ENCODE peak calls at places on chromosomes 11 and 22, in eight cellular contexts. B is HepG2, X is transverse colon, Z is adipocyte, L is lower lobe of right lung, V is mucosa of descending colon, T is mammary epithelial cell, M is right cardiac atrium. G is an unnamed sample.

GRCh38 chr22:17726561-17727243 is 47.6 kb downstream of the BID start:
- DNase-seq in B (no peak), X (no peak), Z (peak; percentile 77), L (no peak), V (no peak), T (no peak), M (no peak), G (no peak)

GRCh38 chr11:58805065-58805464 is 39.4 kb downstream of the GLYATL2 start:
- DNase-seq in B (no peak), X (no peak), Z (peak; percentile 9), L (no peak), V (no peak), T (peak; percentile 79), M (no peak), G (no peak)

GRCh38 chr22:44335066-44335839 is 22.5 kb upstream of the SHISAL1 start:
- DNase-seq in B (no peak), X (no peak), Z (no peak), L (no peak), V (no peak), T (no peak), M (peak; percentile 22), G (no peak)

GRCh38 chr11:33949201-33949913 is 57.5 kb upstream of the LMO2 start:
- DNase-seq in B (no peak), X (no peak), Z (no peak), L (no peak), V (no peak), T (no peak), M (no peak), G (no peak)

GRCh38 chr11:66082936-66083698 is 13.0 kb downstream of the PACS1 start:
- DNase-seq in B (peak; percentile 48), X (no peak), Z (peak; percentile 31), L (no peak), V (no peak), T (no peak), M (no peak), G (no peak)

GRCh38 chr11:8370812-8371515 is 107.3 kb upstream of the LMO1 start:
- DNase-seq in B (no peak), X (no peak), Z (no peak), L (no peak), V (no peak), T (no peak), M (no peak), G (no peak)

GRCh38 chr22:36765943-36766450 is 9.9 kb downstream of the IFT27 start:
- DNase-seq in B (no peak), X (no peak), Z (no peak), L (no peak), V (no peak), T (peak; percentile 70), M (no peak), G (peak; percentile 2)

GRCh38 chr11:1207451-1208360 is 15.2 kb upstream of the MUC5B start:
- DNase-seq in B (no peak), X (no peak), Z (no peak), L (peak; percentile 47), V (peak; percentile 44), T (no peak), M (peak; percentile 32), G (no peak)

GRCh38 chr11:19646921-19647320 is 65.7 kb upstream of the NAV2 start:
- DNase-seq in B (no peak), X (no peak), Z (peak; percentile 78), L (no peak), V (no peak), T (peak; percentile 54), M (no peak), G (no peak)

GRCh38 chr11:45247433-45247832 is 38.7 kb downstream of the SYT13 start:
- DNase-seq in B (no peak), X (no peak), Z (no peak), L (no peak), V (no peak), T (no peak), M (no peak), G (no peak)

GRCh38 chr22:36027960-36028645 is 521 bp downstream of the RBFOX2 start:
- DNase-seq in B (no peak), X (peak; percentile 30), Z (no peak), L (no peak), V (peak; percentile 61), T (peak; percentile 34), M (no peak), G (no peak)

GRCh38 chr22:48316876-48317250 is 1510.8 kb downstream of the BRD1 start:
- DNase-seq in B (no peak), X (no peak), Z (no peak), L (no peak), V (peak; percentile 19), T (no peak), M (no peak), G (peak; percentile 41)

GRCh38 chr22:48318173-48318572 is 1509.5 kb downstream of the BRD1 start:
- DNase-seq in B (no peak), X (no peak), Z (no peak), L (no peak), V (peak; percentile 17), T (no peak), M (no peak), G (no peak)

GRCh38 chr22:48315415-48316244 is 1512.0 kb downstream of the BRD1 start:
- DNase-seq in B (no peak), X (no peak), Z (no peak), L (no peak), V (peak; percentile 25), T (no peak), M (no peak), G (peak; percentile 37)

GRCh38 chr22:48318575-48319320 is 1508.9 kb downstream of the BRD1 start:
- DNase-seq in B (no peak), X (peak; percentile 0), Z (no peak), L (peak; percentile 35), V (peak; percentile 26), T (no peak), M (no peak), G (peak; percentile 19)

DNA sequence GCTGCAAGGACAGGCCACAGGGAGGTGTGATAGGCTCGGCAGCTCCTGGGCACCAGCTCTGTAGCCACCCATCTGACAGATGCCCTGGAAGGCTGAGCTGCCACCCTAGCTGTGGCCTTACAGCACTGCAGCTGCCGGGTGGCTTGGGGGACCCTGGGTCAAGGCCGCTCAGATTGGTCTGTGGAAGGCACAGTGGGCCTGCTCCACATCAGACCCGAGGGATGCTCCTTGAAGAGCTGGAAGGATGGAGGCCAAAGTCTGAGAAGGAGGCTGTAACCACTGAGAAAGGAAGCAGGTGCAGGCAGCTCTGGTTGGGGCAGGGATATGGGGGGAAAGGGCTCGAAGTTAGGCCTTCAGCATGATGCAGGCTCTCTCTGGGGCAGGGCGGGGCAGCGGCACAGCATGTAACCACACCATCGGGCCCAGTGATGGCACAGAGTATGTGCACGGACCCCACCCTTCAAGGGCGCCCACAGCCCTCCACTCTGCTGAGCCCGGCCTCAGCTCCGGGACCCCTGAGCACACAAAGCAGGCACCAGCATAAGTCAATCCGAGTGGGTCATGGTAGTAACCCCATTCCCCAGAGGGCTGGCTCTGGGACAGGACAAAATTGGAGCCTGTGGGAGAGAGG is 1511.3 kb downstream of the BRD1 start:
- DNase-seq in B (no peak), X (no peak), Z (no peak), L (peak; percentile 32), V (peak; percentile 39), T (no peak), M (no peak), G (no peak)
- H3K9me3 ChIP-seq in B (peaks cover 18% of the 10 kb centered on the region), X (no peaks in the 10 kb centered on the region), Z (peaks cover 19% of the 10 kb centered on the region), L (peaks cover 13% of the 10 kb centered on the region), V (peaks cover 4% of the 10 kb centered on the region), T (peaks cover 41% of the 10 kb centered on the region), M (no peaks in the 10 kb centered on the region), G (peaks cover 8% of the 10 kb centered on the region)

GRCh38 chr11:56994532-56994931 is 5.8 kb downstream of the OR5AK2 start:
- DNase-seq in B (no peak), X (no peak), Z (no peak), L (no peak), V (no peak), T (no peak), M (no peak), G (no peak)
- H3K9me3 ChIP-seq in B (peaks cover 30% of the 10 kb centered on the region), X (no peaks in the 10 kb centered on the region), Z (peaks cover 38% of the 10 kb centered on the region), L (peaks cover 25% of the 10 kb centered on the region), V (peaks cover 14% of the 10 kb centered on the region), T (peaks cover 12% of the 10 kb centered on the region), M (peaks cover 9% of the 10 kb centered on the region), G (no peaks in the 10 kb centered on the region)

DNA sequence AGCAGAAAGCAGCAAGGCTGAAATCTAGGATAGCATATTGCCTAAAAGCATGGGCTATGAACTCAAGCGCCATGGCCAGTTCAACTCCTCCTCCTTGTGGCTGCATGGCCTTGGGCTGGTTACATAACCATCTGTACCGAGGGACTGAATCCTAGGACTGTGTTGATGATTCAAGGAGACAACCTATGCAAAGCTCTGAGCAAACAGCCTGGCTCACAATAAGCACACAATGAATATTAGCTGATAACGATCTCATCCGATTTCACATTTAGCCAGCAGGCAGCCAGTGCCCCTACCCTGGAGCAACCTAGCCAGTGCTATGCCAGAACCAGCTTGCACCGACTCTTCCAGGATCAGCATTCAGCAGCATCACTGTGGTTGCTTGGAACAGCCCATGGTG is 698.4 kb downstream of the TBC1D22A start:
- DNase-seq in B (peak; percentile 19), X (no peak), Z (no peak), L (no peak), V (no peak), T (no peak), M (no peak), G (no peak)
- H3K9me3 ChIP-seq in B (no peaks in the 10 kb centered on the region), X (no peaks in the 10 kb centered on the region), Z (peaks cover 7% of the 10 kb centered on the region), L (no peaks in the 10 kb centered on the region), V (no peaks in the 10 kb centered on the region), T (peaks cover 39% of the 10 kb centered on the region), M (peaks cover 2% of the 10 kb centered on the region), G (no peaks in the 10 kb centered on the region)

GRCh38 chr22:49087163-49087562 is 740.5 kb downstream of the BRD1 start:
- DNase-seq in B (no peak), X (no peak), Z (no peak), L (no peak), V (no peak), T (no peak), M (peak; percentile 69), G (no peak)
- H3K9me3 ChIP-seq in B (no peaks in the 10 kb centered on the region), X (no peaks in the 10 kb centered on the region), Z (no peaks in the 10 kb centered on the region), L (no peaks in the 10 kb centered on the region), V (no peaks in the 10 kb centered on the region), T (peaks cover 57% of the 10 kb centered on the region), M (no peaks in the 10 kb centered on the region), G (no peaks in the 10 kb centered on the region)

GRCh38 chr11:79440451-79441158 is at the start of gene TENM4:
- DNase-seq in B (no peak), X (peak; percentile 35), Z (peak; percentile 78), L (peak; percentile 60), V (peak; percentile 71), T (peak; percentile 72), M (peak; percentile 84), G (peak; percentile 54)
- H3K9me3 ChIP-seq in B (no peaks in the 10 kb centered on the region), X (no peaks in the 10 kb centered on the region), Z (no peaks in the 10 kb centered on the region), L (no peaks in the 10 kb centered on the region), V (no peaks in the 10 kb centered on the region), T (no peaks in the 10 kb centered on the region), M (no peaks in the 10 kb centered on the region), G (peaks cover 5% of the 10 kb centered on the region)

GRCh38 chr22:47284360-47284759 is 521.9 kb downstream of the TBC1D22A start:
- DNase-seq in B (no peak), X (no peak), Z (no peak), L (no peak), V (no peak), T (no peak), M (no peak), G (no peak)
- H3K9me3 ChIP-seq in B (no peaks in the 10 kb centered on the region), X (no peaks in the 10 kb centered on the region), Z (no peaks in the 10 kb centered on the region), L (no peaks in the 10 kb centered on the region), V (no peaks in the 10 kb centered on the region), T (peaks cover 42% of the 10 kb centered on the region), M (no peaks in the 10 kb centered on the region), G (no peaks in the 10 kb centered on the region)

GRCh38 chr11:111589114-111589513 is 13.1 kb upstream of the SIK2 start:
- DNase-seq in B (no peak), X (no peak), Z (no peak), L (no peak), V (no peak), T (no peak), M (no peak), G (no peak)
- H3K9me3 ChIP-seq in B (no peaks in the 10 kb centered on the region), X (no peaks in the 10 kb centered on the region), Z (no peaks in the 10 kb centered on the region), L (no peaks in the 10 kb centered on the region), V (no peaks in the 10 kb centered on the region), T (no peaks in the 10 kb centered on the region), M (no peaks in the 10 kb centered on the region), G (no peaks in the 10 kb centered on the region)